ENCODE peak calls at places on chromosomes 2 and 18, in five cellular contexts. J is left colon; I is midbrain; V is GM23248; A is activated CD8-positive, alpha-beta memory T cell treated with anti-CD3 and anti-CD28 coated beads for 1 hour. W is an unnamed sample.
A peak's percentile ranks its signal among the peaks of the same experiment; 100 is the strongest.

GRCh38 chr2:120287183-120288015 is 34.7 kb downstream of the RALB start:
- DNase-seq in J (no peak), I (no peak), A (no peak), V (peak; percentile 97), W (no peak)

GRCh38 chr2:171084128-171084527 is 76.6 kb downstream of the TLK1 start:
- DNase-seq in V (no peak), A (no peak), I (no peak), J (no peak), W (no peak)

GRCh38 chr2:225464346-225465025 is 65.0 kb downstream of the NYAP2 start:
- DNase-seq in V (no peak), A (no peak), J (no peak), I (no peak), W (no peak)

GRCh38 chr18:59055345-59056032 is 84.2 kb upstream of the SEC11C start:
- DNase-seq in I (no peak), A (no peak), V (no peak), J (no peak), W (no peak)

GRCh38 chr2:217184242-217184641 is 324.4 kb upstream of the TNP1 start:
- DNase-seq in V (peak; percentile 21), I (no peak), J (no peak), A (no peak), W (no peak)

GRCh38 chr2:24852026-24852425 is 58.8 kb downstream of the CENPO start:
- DNase-seq in V (no peak), A (no peak), J (no peak), I (no peak), W (no peak)

GRCh38 chr2:207257291-207258190 is 91.8 kb upstream of the KLF7 start:
- DNase-seq in J (no peak), I (no peak), V (peak; percentile 21), A (no peak), W (no peak)

GRCh38 chr2:18991177-18992168 is 366.9 kb downstream of the OSR1 start:
- DNase-seq in A (no peak), J (peak; percentile 39), I (peak; percentile 13), V (peak; percentile 82), W (peak; percentile 31)

GRCh38 chr2:64626963-64627760 is 26.6 kb downstream of the SERTAD2 start:
- DNase-seq in I (peak; percentile 69), V (no peak), J (no peak), A (no peak), W (no peak)

GRCh38 chr2:10361220-10361588 is 58.5 kb downstream of the HPCAL1 start:
- DNase-seq in A (no peak), J (no peak), I (no peak), V (no peak), W (no peak)

GRCh38 chr2:203623104-203623503 is 83.3 kb upstream of the CD28 start:
- DNase-seq in I (no peak), A (no peak), J (no peak), V (peak; percentile 97), W (no peak)

GRCh38 chr2:47189635-47190034 is 34.5 kb upstream of the STPG4 start:
- DNase-seq in V (peak; percentile 95), J (no peak), I (no peak), A (no peak), W (no peak)

GRCh38 chr2:72669121-72669520 is 156.7 kb downstream of the EXOC6B start:
- DNase-seq in A (no peak), V (peak; percentile 89), J (no peak), I (no peak), W (no peak)

GRCh38 chr2:127049927-127050802 is 56.8 kb downstream of the BIN1 start:
- DNase-seq in V (peak; percentile 75), I (peak; percentile 62), J (peak; percentile 74), A (no peak), W (peak; percentile 65)